ENCODE peak calls at places on chromosomes 13 and 19, in six cellular contexts. G, T, B, P, I and S are unnamed samples.

GRCh38 chr13:66805657-66806056 is 424.5 kb downstream of the PCDH9 start:
- DNase-seq in G (no peak), T (no peak), B (no peak), P (no peak), I (no peak), S (no peak)

GRCh38 chr19:17023805-17024204 is 2.8 kb downstream of the CPAMD8 start:
- DNase-seq in G (no peak), T (no peak), B (no peak), P (no peak), I (no peak), S (no peak)

GRCh38 chr19:37362733-37363132 is 8.2 kb upstream of the ZNF527 start:
- DNase-seq in G (no peak), T (no peak), B (no peak), P (no peak), I (peak), S (no peak)

GRCh38 chr13:34750078-34750703 is 191.9 kb upstream of the NBEA start:
- DNase-seq in G (no peak), T (no peak), B (no peak), P (no peak), I (no peak), S (no peak)

GRCh38 chr13:91346848-91347211 is 657 bp upstream of the MIR17HG start:
- DNase-seq in G (no peak), T (no peak), B (no peak), P (no peak), I (peak), S (no peak)

GRCh38 chr13:40801255-40802217 is 12.1 kb downstream of the SLC25A15 start:
- DNase-seq in G (no peak), T (no peak), B (no peak), P (no peak), I (no peak), S (no peak)

GRCh38 chr19:47779524-47780214 is 1.2 kb downstream of the SELENOW start:
- DNase-seq in G (no peak), T (no peak), B (no peak), P (peak), I (no peak), S (no peak)

GRCh38 chr13:89965252-89965651 is 1382.2 kb upstream of the MIR17HG start:
- DNase-seq in G (no peak), T (no peak), B (no peak), P (no peak), I (no peak), S (no peak)

GRCh38 chr13:102312841-102313240 is 89.0 kb downstream of the FGF14 start:
- DNase-seq in G (no peak), T (no peak), B (no peak), P (no peak), I (no peak), S (no peak)

DNA sequence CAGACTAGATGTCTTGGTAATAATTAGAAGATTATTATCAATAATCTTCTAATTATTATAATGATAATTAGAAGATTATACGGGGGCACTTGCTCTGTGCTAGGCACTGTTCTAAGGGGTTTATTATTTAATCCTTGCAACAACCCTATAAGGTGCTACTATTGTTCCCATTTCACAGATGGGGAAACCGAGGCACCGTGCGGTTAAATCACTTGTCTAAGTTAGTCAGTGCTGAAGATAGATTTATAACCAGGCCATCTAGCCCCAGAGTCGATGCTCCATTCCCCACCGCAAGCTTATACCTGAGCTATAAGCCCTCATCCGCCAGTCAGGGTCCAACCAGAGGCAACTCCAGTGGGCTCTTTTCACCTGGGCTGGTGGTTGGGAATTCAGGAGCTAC is 2.0 kb upstream of the ACP7 start:
- DNase-seq in G (no peak), T (no peak), B (no peak), P (no peak), I (no peak), S (no peak)
- H3K4me3 ChIP-seq in G (no peak), T (no peak), B (no peak), P (no peak), I (no peak), S (no peak)

GRCh38 chr13:24681930-24682329 is 1.7 kb downstream of the ATP12A start:
- DNase-seq in G (no peak), T (no peak), B (no peak), P (no peak), I (no peak), S (no peak)

GRCh38 chr13:24679686-24680085 is 522 bp upstream of the ATP12A start:
- DNase-seq in G (no peak), T (no peak), B (no peak), P (no peak), I (no peak), S (no peak)

GRCh38 chr13:24682353-24682752 is 2.1 kb downstream of the ATP12A start:
- DNase-seq in G (no peak), T (no peak), B (no peak), P (no peak), I (no peak), S (no peak)

GRCh38 chr13:24680921-24681585 is 845 bp downstream of the ATP12A start:
- DNase-seq in G (no peak), T (no peak), B (no peak), P (no peak), I (no peak), S (no peak)

GRCh38 chr13:24680258-24680920 is at the start of gene ATP12A:
- DNase-seq in G (no peak), T (no peak), B (no peak), P (no peak), I (peak), S (no peak)
- TF ChIP-seq CTCF in G (no peak), T (no peak), B (no peak), P (no peak), I (no peak), S (no peak)

DNA sequence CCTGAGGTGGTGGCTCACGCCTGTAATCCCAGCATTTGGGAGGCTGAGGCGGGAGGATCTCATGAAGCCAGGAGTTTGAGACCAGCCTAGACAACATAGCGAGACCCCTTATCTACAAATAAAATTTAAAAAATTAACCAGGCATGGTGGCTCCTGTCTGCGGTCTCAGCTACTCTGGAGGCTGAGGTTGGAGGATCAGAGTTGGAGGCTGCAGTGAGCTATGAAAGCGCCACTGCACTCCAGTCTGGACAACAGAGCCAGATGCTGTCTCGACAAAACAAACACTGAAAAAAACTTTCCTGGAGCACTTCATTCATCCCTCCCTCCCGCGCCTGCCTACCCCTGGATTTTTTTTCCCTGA is 665 bp upstream of the ATG4D start:
- DNase-seq in G (no peak), T (no peak), B (no peak), P (no peak), I (no peak), S (no peak)
- H3K4me3 ChIP-seq in G (no peak), T (no peak), B (peak), P (peak), I (peak), S (peak)

GRCh38 chr13:38045278-38046048 is 175.9 kb upstream of the TRPC4 start:
- DNase-seq in G (no peak), T (no peak), B (no peak), P (no peak), I (peak), S (peak)
- TF ChIP-seq CTCF in G (peak), T (peak), B (no peak), P (no peak), I (peak), S (peak)

GRCh38 chr13:51230473-51231105 is 8.4 kb downstream of the FAM124A start:
- DNase-seq in G (peak), T (no peak), B (no peak), P (no peak), I (no peak), S (no peak)
- H3K4me3 ChIP-seq in G (no peak), T (no peak), B (no peak), P (peak), I (no peak), S (no peak)

DNA sequence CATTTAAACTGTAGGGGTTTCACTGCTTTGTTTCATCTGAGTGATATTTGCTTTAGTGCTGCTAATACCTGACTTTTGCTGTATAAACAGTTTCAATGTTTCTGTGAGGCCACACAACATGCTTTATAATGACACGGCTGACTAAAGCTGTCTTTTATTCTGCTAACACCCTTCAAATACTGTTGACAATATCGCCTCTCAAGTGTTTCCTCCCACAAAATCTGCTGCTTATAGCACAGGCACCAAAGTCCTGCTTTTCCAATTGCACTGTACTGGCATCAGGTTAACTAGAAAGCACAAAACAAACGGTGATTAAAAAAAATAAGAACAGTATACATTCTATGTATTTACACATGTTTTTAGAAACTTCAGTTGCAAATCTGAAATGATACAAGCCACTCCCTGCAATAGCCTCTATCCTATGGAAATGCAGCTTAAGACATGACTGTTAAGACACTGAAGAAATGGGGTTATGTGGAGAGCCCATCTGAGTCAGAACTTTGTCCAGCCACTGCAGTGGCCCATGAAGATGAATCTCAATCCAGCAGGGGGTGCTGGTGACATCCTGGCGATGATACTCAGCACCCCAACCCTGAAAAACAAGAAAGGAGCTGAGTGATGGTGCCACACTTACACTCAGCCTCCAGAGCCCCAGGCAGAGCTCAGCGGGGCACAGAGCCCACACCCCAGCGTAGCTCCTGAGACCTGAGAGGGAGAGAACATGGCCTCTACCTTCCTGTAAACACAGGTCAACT is 29.4 kb downstream of the RFXAP start:
- DNase-seq in G (no peak), T (no peak), B (no peak), P (no peak), I (peak), S (no peak)
- TF ChIP-seq CTCF in G (peak), T (peak), B (no peak), P (no peak), I (peak), S (peak)

GRCh38 chr19:4969772-4970531 is 1.0 kb downstream of the KDM4B start:
- DNase-seq in G (no peak), T (no peak), B (no peak), P (no peak), I (peak), S (no peak)

GRCh38 chr19:4970558-4971423 is 1.9 kb downstream of the KDM4B start:
- DNase-seq in G (no peak), T (no peak), B (no peak), P (peak), I (peak), S (no peak)

GRCh38 chr19:4971424-4971793 is 2.5 kb downstream of the KDM4B start:
- DNase-seq in G (no peak), T (no peak), B (no peak), P (no peak), I (peak), S (no peak)

GRCh38 chr19:4972509-4973230 is 3.8 kb downstream of the KDM4B start:
- DNase-seq in G (no peak), T (no peak), B (no peak), P (peak), I (peak), S (peak)

DNA sequence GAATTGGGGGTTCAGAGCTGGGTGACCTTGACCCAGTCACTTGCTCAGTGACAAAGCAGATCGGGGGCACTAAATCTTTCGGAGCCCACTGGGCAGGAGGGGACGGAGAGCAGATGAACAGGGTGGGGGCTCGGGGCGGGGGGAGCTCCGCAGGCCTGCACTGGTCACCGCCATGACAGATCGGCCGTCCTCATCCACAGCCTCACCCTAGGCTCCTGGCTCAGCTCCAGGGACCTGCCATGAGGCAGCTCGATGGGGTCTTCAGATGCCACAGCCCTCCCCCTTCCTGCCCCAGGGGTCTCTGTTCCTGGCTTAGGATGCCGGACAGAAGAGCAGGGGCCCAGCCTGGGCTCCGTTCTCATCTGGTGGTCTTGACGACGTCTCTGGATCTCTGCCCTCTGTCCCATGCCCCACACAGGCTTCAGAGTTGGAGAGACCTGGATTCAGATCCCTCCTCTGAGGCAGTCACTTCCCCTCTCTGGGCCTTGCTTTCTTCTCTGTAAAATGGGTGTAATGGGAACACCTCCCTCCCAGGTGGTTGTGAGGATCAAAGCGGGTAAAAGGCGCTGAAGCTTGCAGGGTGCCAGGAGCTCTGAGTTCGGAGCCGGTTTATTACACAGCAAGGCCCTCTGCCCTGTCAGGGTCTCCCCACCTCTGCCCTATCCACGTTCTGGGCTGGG is 3.0 kb downstream of the KDM4B start:
- DNase-seq in G (no peak), T (no peak), B (no peak), P (no peak), I (no peak), S (no peak)
- H3K4me3 ChIP-seq in G (peak), T (peak), B (no peak), P (no peak), I (peak), S (peak)